ENCODE peak calls at places on chromosomes 12 and 14, in five cellular contexts. V is AG04450; X is CD4-positive, alpha-beta memory T cell; Y is PC-9; T is effector memory CD4-positive, alpha-beta T cell. Q is an unnamed sample. For H3K9me3, the result is how much of the 10 kb centered on the place peaks cover.

GRCh38 chr12:122106891-122107660 is 28.5 kb downstream of the MLXIP start:
- DNase-seq in Y (no peak), T (no peak), V (no peak), X (no peak), Q (no peak)

GRCh38 chr14:96626121-96626768 is 124.1 kb downstream of the PAPOLA start:
- DNase-seq in X (no peak), Y (no peak), T (no peak), V (no peak), Q (peak)

GRCh38 chr12:92506460-92506859 is 196.3 kb upstream of the PLEKHG7 start:
- DNase-seq in T (no peak), V (no peak), X (no peak), Y (no peak), Q (no peak)

GRCh38 chr14:104556256-104557021 is 23.1 kb upstream of the C14orf180 start:
- DNase-seq in T (no peak), Y (no peak), X (no peak), V (no peak), Q (no peak)

GRCh38 chr14:66610154-66610563 is 102.2 kb downstream of the GPHN start:
- DNase-seq in X (peak), V (no peak), T (no peak), Y (no peak), Q (no peak)

GRCh38 chr14:72663956-72664650 is 229.8 kb downstream of the DPF3 start:
- DNase-seq in X (no peak), V (no peak), T (no peak), Y (no peak), Q (no peak)

GRCh38 chr14:103871596-103872480 is 24.5 kb upstream of the PPP1R13B start:
- DNase-seq in V (no peak), Y (peak), X (peak), T (peak), Q (peak)

GRCh38 chr14:22995889-22996611 is 13.7 kb upstream of the AJUBA start:
- DNase-seq in X (no peak), V (no peak), T (no peak), Y (no peak), Q (no peak)

GRCh38 chr14:25908707-25909106 is 689.1 kb downstream of the NOVA1 start:
- DNase-seq in V (no peak), T (no peak), X (no peak), Y (no peak), Q (no peak)

GRCh38 chr12:18296909-18297280 is 35.6 kb downstream of the PIK3C2G start:
- DNase-seq in V (no peak), Y (no peak), X (no peak), T (no peak), Q (no peak)

GRCh38 chr14:96624661-96625435 is 122.7 kb downstream of the PAPOLA start:
- DNase-seq in X (no peak), T (no peak), V (no peak), Y (no peak), Q (no peak)

GRCh38 chr12:132489078-132489601 is 811 bp upstream of the FBRSL1 start:
- DNase-seq in X (peak), T (peak), Y (no peak), V (no peak), Q (peak)

GRCh38 chr14:52329678-52330376 is 15.7 kb downstream of the PTGER2 start:
- DNase-seq in V (no peak), X (no peak), Y (no peak), T (no peak), Q (no peak)

GRCh38 chr12:46825526-46826414 is at the start of gene SLC38A4:
- DNase-seq in V (no peak), T (no peak), Y (peak), X (no peak), Q (no peak)

GRCh38 chr14:67577909-67578749 is 21.9 kb downstream of the PIGH start:
- DNase-seq in T (no peak), V (no peak), Y (no peak), X (no peak), Q (no peak)

GRCh38 chr12:30006021-30006420 is 222.3 kb upstream of the TMTC1 start:
- DNase-seq in T (no peak), Y (no peak), V (no peak), X (no peak), Q (no peak)

GRCh38 chr14:31060253-31060875 is 34.2 kb upstream of the STRN3 start:
- DNase-seq in Y (no peak), V (no peak), X (no peak), T (no peak), Q (no peak)

GRCh38 chr12:1618489-1618888 is 10.5 kb upstream of the WNT5B start:
- DNase-seq in T (no peak), X (no peak), Y (no peak), V (no peak), Q (no peak)

GRCh38 chr14:68563256-68564131 is 229.4 kb downstream of the ZFP36L1 start:
- DNase-seq in T (no peak), V (no peak), X (no peak), Y (no peak), Q (peak)

GRCh38 chr12:38850463-38850862 is 54.9 kb downstream of the CPNE8 start:
- DNase-seq in Y (no peak), V (no peak), T (no peak), X (no peak), Q (no peak)

GRCh38 chr12:124866195-124866882 is 2.7 kb upstream of the SCARB1 start:
- DNase-seq in Y (no peak), V (no peak), T (no peak), X (no peak), Q (no peak)

GRCh38 chr12:52217223-52217622 is 15.8 kb upstream of the KRT7 start:
- DNase-seq in V (no peak), X (no peak), T (no peak), Y (peak), Q (peak)

GRCh38 chr12:2640709-2641108 is 154.1 kb upstream of the FKBP4 start:
- DNase-seq in V (peak), Y (no peak), X (no peak), T (no peak), Q (no peak)

GRCh38 chr12:8773456-8773855 is 49.0 kb upstream of the A2ML1 start:
- DNase-seq in V (no peak), Y (no peak), X (no peak), T (no peak), Q (no peak)

GRCh38 chr12:80702889-80703605 is 4.4 kb upstream of the MYF6 start:
- DNase-seq in T (no peak), Y (peak), V (peak), X (no peak), Q (no peak)

GRCh38 chr14:36271939-36272907 is 48.2 kb downstream of the MBIP start:
- DNase-seq in Y (no peak), X (no peak), V (no peak), T (no peak), Q (no peak)

GRCh38 chr14:24362241-24362960 is 5.6 kb upstream of the NFATC4 start:
- DNase-seq in Y (no peak), T (no peak), V (no peak), X (no peak), Q (no peak)

GRCh38 chr12:1911598-1912575 is 6.6 kb downstream of the CACNA2D4 start:
- DNase-seq in Y (no peak), T (no peak), V (no peak), X (no peak), Q (no peak)

GRCh38 chr14:51430600-51430999 is 190.6 kb downstream of the TMX1 start:
- DNase-seq in Y (no peak), X (no peak), T (no peak), V (no peak), Q (no peak)

GRCh38 chr14:58637040-58637390 is 747 bp upstream of the DACT1 start:
- DNase-seq in V (peak), T (no peak), X (no peak), Y (no peak), Q (no peak)

GRCh38 chr14:66082009-66082408 is 404.2 kb upstream of the CCDC196 start:
- DNase-seq in X (no peak), T (no peak), Y (no peak), V (no peak), Q (no peak)

GRCh38 chr12:31033146-31033545 is 40.5 kb upstream of the DDX11 start:
- DNase-seq in Y (no peak), V (no peak), T (no peak), X (no peak), Q (no peak)

GRCh38 chr12:50925920-50926319 is 26.4 kb upstream of the HIGD1C start:
- DNase-seq in X (no peak), T (no peak), V (no peak), Y (no peak), Q (no peak)

GRCh38 chr12:98698603-98699463 is 53.7 kb downstream of the APAF1 start:
- DNase-seq in T (no peak), V (peak), X (peak), Y (peak), Q (no peak)

GRCh38 chr12:124750787-124751471 is 112.7 kb downstream of the SCARB1 start:
- DNase-seq in X (no peak), Y (no peak), T (no peak), V (no peak), Q (no peak)

GRCh38 chr14:67393689-67394088 is 18.3 kb downstream of the PLEK2 start:
- DNase-seq in V (no peak), X (no peak), Y (no peak), T (no peak), Q (no peak)

GRCh38 chr14:94638330-94638729 is 26.1 kb downstream of the SERPINA3 start:
- DNase-seq in Y (no peak), X (no peak), V (no peak), T (no peak), Q (no peak)

DNA sequence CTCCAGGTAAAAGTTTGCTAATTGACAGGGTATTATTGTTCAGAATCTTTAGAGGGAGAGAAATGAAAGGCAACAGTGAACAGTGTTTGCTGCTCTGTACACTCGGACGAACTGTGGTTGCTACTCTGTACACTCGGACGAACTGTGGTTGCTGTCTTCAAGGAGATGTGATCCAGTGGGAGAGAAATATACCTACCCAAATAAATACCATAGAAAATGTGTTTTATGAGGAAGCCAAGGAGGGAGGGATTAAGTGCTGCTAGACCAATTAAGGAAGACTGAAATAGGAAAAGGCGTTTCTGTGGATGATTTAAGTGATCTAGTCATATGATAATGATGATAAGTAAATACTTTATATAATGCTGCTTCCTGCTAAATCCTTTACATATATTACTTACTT is 2.7 kb downstream of the STK38L start:
- DNase-seq in T (no peak), X (no peak), Y (no peak), V (no peak), Q (no peak)
- H3K4me3 ChIP-seq in T (no peak), X (no peak), Y (no peak), V (no peak), Q (no peak)

DNA sequence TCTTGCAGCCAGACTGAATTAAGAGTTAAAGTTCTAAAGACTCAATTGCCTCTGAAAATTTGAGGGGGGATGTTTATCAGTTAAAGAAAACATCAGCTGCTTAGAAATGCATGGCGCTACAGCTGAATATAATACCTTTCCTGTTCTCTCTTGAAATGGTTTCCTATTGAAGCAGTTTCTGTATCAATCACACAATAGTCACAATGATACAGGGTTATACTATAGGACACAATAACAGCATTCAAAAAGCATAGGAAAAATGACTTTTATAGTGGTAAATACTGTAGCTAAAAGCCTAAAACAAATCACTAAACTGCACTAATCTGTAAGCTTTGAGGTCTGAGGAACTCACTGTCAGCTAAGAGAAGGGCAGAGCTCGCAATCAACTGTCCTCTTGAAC is 15.2 kb downstream of the MDGA2 start:
- DNase-seq in X (no peak), Y (no peak), T (no peak), V (no peak), Q (no peak)
- H3K9me3 ChIP-seq in X (under half), Y (under half), T (under half), V (under half), Q (under half)

DNA sequence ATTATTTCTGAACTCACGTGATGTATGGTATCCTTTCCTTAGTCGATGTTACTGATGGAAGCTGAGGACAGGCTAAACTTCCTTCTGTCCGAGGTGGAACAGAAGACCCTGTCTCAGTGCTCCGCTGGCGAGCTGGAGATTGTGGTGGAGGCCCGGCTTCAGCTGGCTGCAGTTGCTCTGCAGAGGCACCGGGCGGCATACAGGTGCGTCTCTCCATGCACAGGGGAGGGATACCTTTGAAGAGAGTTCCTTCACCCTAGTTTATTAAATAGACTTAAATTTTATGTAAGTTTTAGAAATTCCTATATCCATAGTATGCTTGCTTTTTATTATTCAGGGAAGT is 186.7 kb upstream of the NEDD1 start:
- DNase-seq in Y (peak), X (peak), V (no peak), T (no peak), Q (peak)
- H3K27ac ChIP-seq in Y (no peak), X (peak), V (no peak), T (peak), Q (peak)

GRCh38 chr14:77036484-77037337 is 8.2 kb upstream of the IRF2BPL start:
- DNase-seq in T (no peak), Y (no peak), V (no peak), X (no peak), Q (no peak)
- H3K4me3 ChIP-seq in T (no peak), Y (no peak), V (no peak), X (no peak), Q (no peak)

DNA sequence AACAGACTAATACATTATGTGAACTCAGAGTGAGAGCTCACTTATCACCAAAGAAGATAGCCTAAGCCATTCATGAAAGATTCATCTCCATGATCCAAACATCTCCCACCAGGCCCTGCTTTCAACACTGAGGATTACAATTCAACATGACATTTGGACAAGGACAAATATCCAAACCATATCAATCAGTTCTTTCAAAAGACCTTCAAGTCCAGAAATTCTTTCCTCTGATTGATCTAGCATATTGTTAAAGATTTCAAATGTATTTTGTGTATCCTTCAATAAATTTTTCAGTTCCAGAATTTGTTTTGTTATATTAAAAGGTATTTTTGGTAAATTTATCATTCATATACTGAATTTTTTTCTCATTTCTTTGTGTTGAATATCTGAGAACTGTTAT is 1055.8 kb downstream of the SLC6A15 start:
- DNase-seq in V (no peak), T (no peak), Y (no peak), X (no peak), Q (no peak)
- H3K9me3 ChIP-seq in V (under half), T (under half), Y (under half), X (under half), Q (under half)

GRCh38 chr12:71216725-71217579 is 59.2 kb upstream of the TSPAN8 start:
- DNase-seq in V (no peak), T (no peak), X (no peak), Y (peak), Q (no peak)
- H3K27ac ChIP-seq in V (no peak), T (no peak), X (no peak), Y (no peak), Q (no peak)

DNA sequence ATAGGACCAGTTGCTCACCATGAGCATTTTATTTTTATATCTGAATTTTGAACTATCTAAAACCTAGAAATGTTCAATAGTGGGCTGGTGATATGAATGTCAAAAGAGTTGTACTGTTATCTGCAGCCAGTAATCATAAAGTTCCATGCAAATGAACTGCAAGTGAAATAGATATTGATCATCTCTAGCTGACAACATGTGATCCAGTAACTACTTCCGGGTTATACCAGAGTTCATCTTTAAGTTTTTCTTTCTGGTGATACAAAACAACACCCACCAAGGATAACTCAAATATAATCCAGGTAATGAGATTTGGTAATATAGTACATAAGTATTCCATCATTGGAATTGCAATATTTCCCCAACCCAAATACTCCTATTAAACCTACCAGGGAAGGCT is 4.1 kb downstream of the IL26 start:
- DNase-seq in T (no peak), X (no peak), Y (no peak), V (no peak), Q (no peak)
- H3K4me3 ChIP-seq in T (no peak), X (no peak), Y (no peak), V (no peak), Q (no peak)

GRCh38 chr14:74793506-74794155 is 30.5 kb downstream of the YLPM1 start:
- DNase-seq in Y (no peak), T (no peak), X (no peak), V (no peak), Q (no peak)

GRCh38 chr14:74786916-74787315 is 23.8 kb downstream of the YLPM1 start:
- DNase-seq in V (no peak), X (no peak), T (no peak), Y (no peak), Q (no peak)

GRCh38 chr14:74794947-74795346 is 31.8 kb downstream of the YLPM1 start:
- DNase-seq in V (no peak), Y (no peak), T (no peak), X (no peak), Q (no peak)

DNA sequence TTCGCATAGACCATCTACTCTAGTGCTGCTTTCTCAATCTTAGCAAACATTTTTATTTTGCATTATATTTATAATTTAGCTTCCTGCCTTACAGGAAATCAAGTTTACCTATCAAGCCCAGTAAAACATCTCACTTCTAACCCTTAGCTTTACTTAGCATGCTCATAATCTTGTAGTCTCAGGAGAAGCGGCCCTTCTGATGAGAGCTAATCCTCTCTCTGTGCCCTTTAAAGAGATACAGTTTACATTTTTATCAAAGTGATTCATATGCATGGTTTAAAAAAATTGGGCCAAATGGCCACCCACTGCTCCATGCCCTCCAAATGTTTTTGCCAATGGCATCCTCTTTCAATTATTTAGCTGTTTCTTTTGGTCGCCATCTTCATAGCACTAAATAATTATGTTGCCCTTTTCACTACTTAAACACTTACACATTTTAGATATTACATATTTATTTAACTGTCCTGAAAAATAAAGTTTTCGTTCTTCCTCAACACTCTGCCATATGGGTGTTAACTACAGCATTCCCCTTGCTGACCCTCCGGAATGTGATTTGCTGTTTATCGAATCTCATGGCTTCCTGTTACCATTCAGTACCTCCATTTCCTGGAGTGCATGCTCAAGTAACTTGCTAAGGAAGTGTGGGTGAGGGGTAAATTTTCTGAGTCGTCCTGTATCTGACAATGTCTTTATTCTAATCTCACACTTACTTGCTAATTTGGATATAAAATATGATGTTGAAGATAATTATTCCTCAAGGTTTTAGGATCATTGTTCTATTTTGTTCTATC is 29.3 kb downstream of the YLPM1 start:
- DNase-seq in V (no peak), Y (no peak), X (peak), T (no peak), Q (peak)
- H3K9me3 ChIP-seq in V (under half), Y (under half), X (under half), T (under half), Q (under half)

GRCh38 chr14:90780519-90780918 is 35.7 kb downstream of the TTC7B start:
- DNase-seq in V (no peak), X (no peak), Y (no peak), T (no peak), Q (no peak)
- H3K27ac ChIP-seq in V (no peak), X (no peak), Y (no peak), T (no peak), Q (no peak)